ENCODE peak calls at places on chromosomes 16 and 17, in eight cellular contexts. One of them, this sample, is unnamed.

GRCh38 chr16:2003827-2004641 is 5.6 kb downstream of the ZNF598 start:
- DNase-seq in CD8-positive, alpha-beta T cell: peak
- DNase-seq in NCI-H1436: peak
- DNase-seq in caudate nucleus: peak
- DNase-seq in endothelial cell: peak
- DNase-seq in cardiac muscle cell: peak
- DNase-seq in activated CD4-positive, alpha-beta T cell treated with anti-CD3 and anti-CD28 coated beads for 48 hours: peak
- DNase-seq in ovary: peak
- DNase-seq in this sample: peak

GRCh38 chr17:49996495-49997255 is 1.7 kb upstream of the DLX3 start:
- DNase-seq in CD8-positive, alpha-beta T cell: peak
- DNase-seq in NCI-H1436: peak
- DNase-seq in caudate nucleus: no peak
- DNase-seq in endothelial cell: peak
- DNase-seq in cardiac muscle cell: peak
- DNase-seq in activated CD4-positive, alpha-beta T cell treated with anti-CD3 and anti-CD28 coated beads for 48 hours: peak
- DNase-seq in ovary: peak
- DNase-seq in this sample: peak

GRCh38 chr16:70573451-70574121 is 50.0 kb downstream of the SF3B3 start:
- DNase-seq in CD8-positive, alpha-beta T cell: no peak
- DNase-seq in NCI-H1436: no peak
- DNase-seq in caudate nucleus: no peak
- DNase-seq in endothelial cell: no peak
- DNase-seq in cardiac muscle cell: peak
- DNase-seq in activated CD4-positive, alpha-beta T cell treated with anti-CD3 and anti-CD28 coated beads for 48 hours: no peak
- DNase-seq in ovary: peak
- DNase-seq in this sample: no peak

GRCh38 chr17:27543464-27543856 is 87.2 kb downstream of the KSR1 start:
- DNase-seq in CD8-positive, alpha-beta T cell: no peak
- DNase-seq in NCI-H1436: no peak
- DNase-seq in caudate nucleus: no peak
- DNase-seq in endothelial cell: no peak
- DNase-seq in cardiac muscle cell: no peak
- DNase-seq in activated CD4-positive, alpha-beta T cell treated with anti-CD3 and anti-CD28 coated beads for 48 hours: no peak
- DNase-seq in ovary: no peak
- DNase-seq in this sample: no peak

GRCh38 chr17:74512041-74512440 is 19.2 kb downstream of the CD300LB start:
- DNase-seq in CD8-positive, alpha-beta T cell: no peak
- DNase-seq in NCI-H1436: no peak
- DNase-seq in caudate nucleus: no peak
- DNase-seq in endothelial cell: no peak
- DNase-seq in cardiac muscle cell: peak
- DNase-seq in activated CD4-positive, alpha-beta T cell treated with anti-CD3 and anti-CD28 coated beads for 48 hours: no peak
- DNase-seq in ovary: no peak
- DNase-seq in this sample: no peak

GRCh38 chr17:62760059-62760887 is 47.8 kb downstream of the MARCHF10 start:
- DNase-seq in CD8-positive, alpha-beta T cell: no peak
- DNase-seq in NCI-H1436: no peak
- DNase-seq in caudate nucleus: no peak
- DNase-seq in endothelial cell: no peak
- DNase-seq in cardiac muscle cell: peak
- DNase-seq in activated CD4-positive, alpha-beta T cell treated with anti-CD3 and anti-CD28 coated beads for 48 hours: no peak
- DNase-seq in ovary: no peak
- DNase-seq in this sample: no peak

GRCh38 chr17:4515501-4515900 is 16.8 kb downstream of the SPNS2 start:
- DNase-seq in CD8-positive, alpha-beta T cell: no peak
- DNase-seq in NCI-H1436: no peak
- DNase-seq in caudate nucleus: no peak
- DNase-seq in endothelial cell: no peak
- DNase-seq in cardiac muscle cell: no peak
- DNase-seq in activated CD4-positive, alpha-beta T cell treated with anti-CD3 and anti-CD28 coated beads for 48 hours: no peak
- DNase-seq in ovary: no peak
- DNase-seq in this sample: no peak

GRCh38 chr16:19375561-19376158 is 42.0 kb upstream of the TMC5 start:
- DNase-seq in CD8-positive, alpha-beta T cell: no peak
- DNase-seq in NCI-H1436: peak
- DNase-seq in caudate nucleus: no peak
- DNase-seq in endothelial cell: peak
- DNase-seq in cardiac muscle cell: peak
- DNase-seq in activated CD4-positive, alpha-beta T cell treated with anti-CD3 and anti-CD28 coated beads for 48 hours: peak
- DNase-seq in ovary: peak
- DNase-seq in this sample: peak

GRCh38 chr16:70592106-70592571 is 54.2 kb upstream of the IL34 start:
- DNase-seq in CD8-positive, alpha-beta T cell: no peak
- DNase-seq in NCI-H1436: no peak
- DNase-seq in caudate nucleus: no peak
- DNase-seq in endothelial cell: no peak
- DNase-seq in cardiac muscle cell: no peak
- DNase-seq in activated CD4-positive, alpha-beta T cell treated with anti-CD3 and anti-CD28 coated beads for 48 hours: no peak
- DNase-seq in ovary: no peak
- DNase-seq in this sample: no peak